ENCODE peak calls at places on chromosomes 12 and 14, in ten cellular contexts. K is SW480; U is stimulated activated CD4-positive, alpha-beta T cell treated with anti-CD3 and anti-CD28 coated beads, Interleukin-15, amount 100 ng/mL, for 24 hours; P is tibial nerve; V is HuH-7.5; Z is GM23338; D is fibroblast of mammary gland; C is Caco-2; F is astrocyte; Q is DMS153. T is an unnamed sample.

GRCh38 chr14:23071244-23071974 is 14.1 kb upstream of the CDH24 start:
- DNase-seq in Z (peak), C (peak), P (peak), U (peak), D (peak), Q (no peak), V (peak), K (peak), F (peak), T (peak)

GRCh38 chr14:94050231-94050880 is 24.2 kb downstream of the OTUB2 start:
- DNase-seq in Z (no peak), Q (no peak), U (no peak), C (no peak), D (no peak), K (no peak), V (no peak), F (no peak), P (no peak), T (no peak)

GRCh38 chr12:62297321-62297720 is 37.1 kb downstream of the USP15 start:
- DNase-seq in D (no peak), V (no peak), P (no peak), C (no peak), Z (no peak), F (no peak), Q (no peak), K (no peak), U (no peak), T (no peak)

GRCh38 chr12:50241178-50241577 is 42.1 kb downstream of the LIMA1 start:
- DNase-seq in U (no peak), C (no peak), Z (no peak), K (peak), F (no peak), D (no peak), Q (peak), P (no peak), V (no peak), T (no peak)

GRCh38 chr12:31732926-31733548 is 4.2 kb upstream of the AMN1 start:
- DNase-seq in U (peak), D (peak), K (peak), F (peak), P (no peak), Z (peak), Q (no peak), C (peak), V (no peak), T (no peak)

GRCh38 chr12:11264501-11264900 is 5.0 kb downstream of the PRB3 start:
- DNase-seq in Q (no peak), Z (no peak), C (no peak), V (no peak), F (no peak), K (no peak), P (no peak), D (no peak), U (no peak), T (no peak)

GRCh38 chr12:2957816-2958431 is 1.3 kb upstream of the TEAD4 start:
- DNase-seq in D (no peak), Q (no peak), V (no peak), K (no peak), F (no peak), U (no peak), P (no peak), Z (no peak), C (no peak), T (no peak)

GRCh38 chr12:1634590-1635191 is 5.7 kb downstream of the WNT5B start:
- DNase-seq in U (peak), Q (peak), V (peak), D (peak), P (peak), Z (peak), F (peak), C (peak), K (peak), T (peak)

GRCh38 chr14:105817971-105818711 is 291.8 kb downstream of the TMEM121 start:
- DNase-seq in C (no peak), P (no peak), D (no peak), F (no peak), Z (no peak), V (no peak), K (no peak), Q (no peak), U (no peak), T (no peak)

GRCh38 chr12:116887244-116887643 is 6.0 kb upstream of the HRK start:
- DNase-seq in U (no peak), C (no peak), V (no peak), Z (no peak), Q (no peak), P (no peak), K (no peak), F (no peak), D (no peak), T (no peak)

GRCh38 chr14:99910337-99911268 is 117.4 kb downstream of the EML1 start:
- DNase-seq in P (no peak), V (no peak), Z (no peak), U (no peak), F (peak), D (peak), K (no peak), Q (no peak), C (no peak), T (no peak)

GRCh38 chr12:65536876-65537661 is 258.6 kb downstream of the MSRB3 start:
- DNase-seq in Z (no peak), P (no peak), C (no peak), D (peak), U (no peak), K (peak), V (no peak), Q (no peak), F (peak), T (peak)

GRCh38 chr14:105398726-105399440 is 545 bp downstream of the TEX22 start:
- DNase-seq in V (peak), K (peak), F (no peak), D (peak), C (peak), Z (peak), U (peak), Q (no peak), P (no peak), T (no peak)

GRCh38 chr12:4423528-4424195 is 22.0 kb downstream of the FGF6 start:
- DNase-seq in F (no peak), U (no peak), P (no peak), Q (no peak), V (no peak), Z (no peak), C (peak), K (no peak), D (no peak), T (no peak)

GRCh38 chr14:56814468-56815074 is 4.3 kb upstream of the OTX2 start:
- DNase-seq in F (no peak), V (no peak), K (no peak), Z (peak), D (no peak), P (no peak), U (no peak), Q (no peak), C (no peak), T (no peak)

GRCh38 chr12:116174904-116175303 is 102.6 kb downstream of the MED13L start:
- DNase-seq in D (no peak), F (no peak), V (no peak), U (no peak), K (no peak), Z (no peak), Q (no peak), C (no peak), P (no peak), T (no peak)

GRCh38 chr12:132464820-132465219 is 25.1 kb upstream of the FBRSL1 start:
- DNase-seq in F (no peak), P (no peak), V (no peak), C (no peak), Q (no peak), U (no peak), D (no peak), Z (no peak), K (no peak), T (no peak)

GRCh38 chr12:78331764-78332163 is 501.1 kb downstream of the NAV3 start:
- DNase-seq in D (no peak), Q (peak), K (no peak), C (no peak), F (no peak), U (no peak), Z (peak), V (no peak), P (no peak), T (no peak)

GRCh38 chr14:72024043-72024407 is 91.8 kb downstream of the RGS6 start:
- DNase-seq in P (no peak), U (peak), D (peak), V (no peak), F (peak), Z (peak), C (no peak), Q (peak), K (peak), T (no peak)

GRCh38 chr12:117900561-117900960 is 68.2 kb downstream of the KSR2 start:
- DNase-seq in Q (no peak), D (peak), F (peak), Z (no peak), V (no peak), P (no peak), U (no peak), K (peak), C (no peak), T (no peak)

GRCh38 chr12:100738086-100738485 is 56.5 kb upstream of the ANO4 start:
- DNase-seq in F (no peak), V (no peak), D (no peak), U (no peak), P (no peak), Q (no peak), Z (no peak), C (no peak), K (no peak), T (no peak)

GRCh38 chr14:72892103-72892878 is 1.6 kb downstream of the DPF3 start:
- DNase-seq in P (no peak), D (peak), K (peak), Z (peak), U (peak), C (no peak), V (no peak), Q (no peak), F (peak), T (no peak)

GRCh38 chr12:124814741-124815613 is 48.7 kb downstream of the SCARB1 start:
- DNase-seq in K (no peak), Z (no peak), C (no peak), V (no peak), F (no peak), D (no peak), Q (peak), P (no peak), U (no peak), T (no peak)

GRCh38 chr12:98509063-98509462 is 6.3 kb upstream of the TMPO start:
- DNase-seq in V (no peak), Q (no peak), Z (peak), U (no peak), C (peak), P (no peak), D (no peak), F (no peak), K (no peak), T (no peak)

GRCh38 chr12:43942379-43942778 is 106.5 kb downstream of the TMEM117 start:
- DNase-seq in P (no peak), D (no peak), C (no peak), Q (no peak), K (no peak), U (no peak), F (no peak), Z (no peak), V (no peak), T (no peak)

GRCh38 chr12:26195250-26195640 is at the start of gene SSPN:
- DNase-seq in Z (peak), K (peak), Q (peak), D (peak), V (no peak), U (peak), C (peak), F (peak), P (peak), T (peak)

GRCh38 chr12:101086490-101086889 is 123.5 kb downstream of the SLC5A8 start:
- DNase-seq in U (peak), P (no peak), D (peak), Q (no peak), C (no peak), V (no peak), Z (peak), K (peak), F (peak), T (peak)

GRCh38 chr14:38958589-38958988 is 144.4 kb downstream of the SEC23A start:
- DNase-seq in P (no peak), C (no peak), K (peak), Z (no peak), V (no peak), F (peak), D (peak), Q (no peak), U (no peak), T (no peak)